ENCODE peak calls at places on chromosomes 1 and 21, in five cellular contexts. W is iris pigment epithelial cell; O is cardiac septum; X is stimulated activated CD8-positive, alpha-beta memory T cell treated with anti-CD3 and anti-CD28 coated beads, Interleukin-15, amount 100 ng/mL, for 1 hour; Z is fibroblast of the aortic adventitia. S is an unnamed sample.

GRCh38 chr21:33036430-33037162 is 10.9 kb downstream of the OLIG2 start:
- DNase-seq in W (peak; percentile 64), O (peak; percentile 90), X (no peak), Z (peak; percentile 58), S (no peak)

GRCh38 chr1:167950569-167950968 is 13.7 kb upstream of the MPC2 start:
- DNase-seq in W (no peak), O (no peak), X (no peak), Z (no peak), S (no peak)

GRCh38 chr1:185733818-185734709 is at the start of gene HMCN1:
- DNase-seq in W (peak; percentile 38), O (peak; percentile 85), X (no peak), Z (peak; percentile 75), S (peak; percentile 7)

GRCh38 chr1:46181343-46182260 is 5.3 kb upstream of the P3R3URF start:
- DNase-seq in W (peak; percentile 75), O (no peak), X (no peak), Z (peak; percentile 41), S (no peak)

GRCh38 chr1:118185083-118185899 is at the start of gene SPAG17:
- DNase-seq in W (peak; percentile 13), O (peak; percentile 79), X (no peak), Z (peak; percentile 23), S (peak; percentile 1)

GRCh38 chr1:27217401-27217800 is 17.0 kb upstream of the WDTC1 start:
- DNase-seq in W (no peak), O (no peak), X (no peak), Z (no peak), S (no peak)

GRCh38 chr1:157597959-157598667 is at the start of gene FCRL4:
- DNase-seq in W (no peak), O (no peak), X (no peak), Z (no peak), S (no peak)

GRCh38 chr1:148373236-148373935 is 109.7 kb downstream of the PPIAL4G start:
- DNase-seq in W (no peak), O (no peak), X (no peak), Z (no peak), S (no peak)

GRCh38 chr1:60848583-60849188 is 233.7 kb upstream of the NFIA start:
- DNase-seq in W (peak; percentile 40), O (no peak), X (no peak), Z (peak; percentile 82), S (no peak)

GRCh38 chr1:167416506-167416905 is 101.8 kb downstream of the CD247 start:
- DNase-seq in W (no peak), O (no peak), X (no peak), Z (no peak), S (no peak)

GRCh38 chr1:207302618-207303408 is 18.7 kb upstream of the CD55 start:
- DNase-seq in W (peak; percentile 66), O (no peak), X (no peak), Z (peak; percentile 11), S (no peak)